ENCODE peak calls at places on chromosomes 13 and 19, in seven cellular contexts. O, Y, C, T, X, A and I are unnamed samples.

GRCh38 chr13:33261426-33262068 is 24.0 kb downstream of the STARD13 start:
- DNase-seq in O (no peak), Y (no peak), C (no peak), T (no peak), X (no peak), A (no peak), I (no peak)

GRCh38 chr13:52393572-52394357 is 12.2 kb downstream of the THSD1 start:
- DNase-seq in O (no peak), Y (no peak), C (no peak), T (no peak), X (no peak), A (no peak), I (no peak)

GRCh38 chr19:9861503-9861902 is 26.4 kb downstream of the PIN1 start:
- DNase-seq in O (no peak), Y (no peak), C (no peak), T (no peak), X (no peak), A (no peak), I (no peak)

GRCh38 chr13:20222553-20222952 is 9.6 kb downstream of the GJB6 start:
- DNase-seq in O (no peak), Y (no peak), C (no peak), T (no peak), X (no peak), A (no peak), I (no peak)

GRCh38 chr19:3670258-3670795 is 29.9 kb downstream of the PIP5K1C start:
- DNase-seq in O (peak), Y (no peak), C (peak), T (no peak), X (peak), A (no peak), I (no peak)

GRCh38 chr19:52739576-52739975 is 4.7 kb upstream of the ZNF611 start:
- DNase-seq in O (no peak), Y (no peak), C (no peak), T (no peak), X (no peak), A (no peak), I (no peak)

GRCh38 chr13:80084086-80084676 is 256.7 kb downstream of the SPRY2 start:
- DNase-seq in O (no peak), Y (no peak), C (peak), T (peak), X (no peak), A (peak), I (no peak)

GRCh38 chr19:54282706-54283105 is 1.8 kb upstream of the LILRB2 start:
- DNase-seq in O (no peak), Y (no peak), C (no peak), T (no peak), X (no peak), A (no peak), I (no peak)

GRCh38 chr13:25069911-25070310 is 26.0 kb upstream of the PABPC3 start:
- DNase-seq in O (no peak), Y (no peak), C (no peak), T (no peak), X (no peak), A (no peak), I (no peak)

GRCh38 chr13:97259787-97260641 is 37.9 kb downstream of the MBNL2 start:
- DNase-seq in O (no peak), Y (no peak), C (no peak), T (peak), X (no peak), A (peak), I (peak)

GRCh38 chr13:25652764-25653163 is 281.0 kb downstream of the ATP8A2 start:
- DNase-seq in O (no peak), Y (no peak), C (no peak), T (peak), X (no peak), A (no peak), I (no peak)

GRCh38 chr13:26679411-26679810 is 81.2 kb downstream of the GPR12 start:
- DNase-seq in O (no peak), Y (no peak), C (peak), T (no peak), X (no peak), A (peak), I (no peak)

GRCh38 chr13:33846306-33847062 is 28.5 kb downstream of the RFC3 start:
- DNase-seq in O (no peak), Y (no peak), C (no peak), T (no peak), X (no peak), A (no peak), I (no peak)

GRCh38 chr13:111480976-111481375 is 160.5 kb downstream of the TEX29 start:
- DNase-seq in O (no peak), Y (no peak), C (no peak), T (no peak), X (no peak), A (no peak), I (no peak)

GRCh38 chr19:37977992-37978391 is 71.0 kb downstream of the SIPA1L3 start:
- DNase-seq in O (no peak), Y (no peak), C (peak), T (peak), X (no peak), A (peak), I (no peak)

GRCh38 chr19:31233288-31233687 is 115.9 kb downstream of the TSHZ3 start:
- DNase-seq in O (no peak), Y (no peak), C (no peak), T (no peak), X (no peak), A (no peak), I (no peak)

GRCh38 chr13:98097749-98098148 is 45.1 kb upstream of the FARP1 start:
- DNase-seq in O (no peak), Y (no peak), C (no peak), T (no peak), X (no peak), A (no peak), I (no peak)

GRCh38 chr19:34712606-34713261 is 21.3 kb upstream of the ZNF181 start:
- DNase-seq in O (no peak), Y (no peak), C (peak), T (peak), X (peak), A (peak), I (peak)

GRCh38 chr19:16657384-16657783 is 2.6 kb downstream of the SMIM7 start:
- DNase-seq in O (no peak), Y (no peak), C (no peak), T (no peak), X (no peak), A (no peak), I (no peak)

GRCh38 chr19:43638214-43638990 is 1.2 kb downstream of the CADM4 start:
- DNase-seq in O (no peak), Y (no peak), C (no peak), T (no peak), X (no peak), A (no peak), I (no peak)

GRCh38 chr13:85879014-85879413 is 79.8 kb upstream of the SLITRK6 start:
- DNase-seq in O (no peak), Y (no peak), C (no peak), T (no peak), X (no peak), A (no peak), I (no peak)

GRCh38 chr19:58009666-58010301 is 7.2 kb upstream of the ZNF606 start:
- DNase-seq in O (peak), Y (peak), C (peak), T (peak), X (peak), A (no peak), I (no peak)

GRCh38 chr19:40585677-40586422 is 9.2 kb downstream of the SHKBP1 start:
- DNase-seq in O (no peak), Y (no peak), C (no peak), T (peak), X (no peak), A (peak), I (no peak)

GRCh38 chr13:84126671-84127171 is 244.4 kb upstream of the SLITRK1 start:
- DNase-seq in O (no peak), Y (no peak), C (no peak), T (no peak), X (no peak), A (no peak), I (no peak)

GRCh38 chr13:105804561-105805190 is 730.8 kb downstream of the EFNB2 start:
- DNase-seq in O (no peak), Y (no peak), C (peak), T (no peak), X (no peak), A (no peak), I (no peak)

GRCh38 chr19:35436477-35437141 is 11.4 kb upstream of the FFAR2 start:
- DNase-seq in O (no peak), Y (no peak), C (no peak), T (peak), X (no peak), A (no peak), I (no peak)

GRCh38 chr13:100040196-100040595 is 48.7 kb upstream of the PCCA start:
- DNase-seq in O (no peak), Y (no peak), C (no peak), T (no peak), X (no peak), A (no peak), I (no peak)

GRCh38 chr19:32945260-32945659 is 26.5 kb downstream of the CEP89 start:
- DNase-seq in O (no peak), Y (no peak), C (no peak), T (no peak), X (no peak), A (no peak), I (no peak)

GRCh38 chr13:24605923-24606372 is 74.3 kb upstream of the ATP12A start:
- DNase-seq in O (no peak), Y (no peak), C (no peak), T (peak), X (no peak), A (peak), I (no peak)

GRCh38 chr13:113433391-113433916 is 19.8 kb downstream of the ADPRHL1 start:
- DNase-seq in O (no peak), Y (no peak), C (no peak), T (no peak), X (no peak), A (no peak), I (no peak)

GRCh38 chr13:111957913-111958450 is 109.0 kb upstream of the SOX1 start:
- DNase-seq in O (no peak), Y (no peak), C (no peak), T (no peak), X (no peak), A (no peak), I (no peak)

GRCh38 chr13:78194904-78195639 is 276.4 kb upstream of the EDNRB start:
- DNase-seq in O (no peak), Y (no peak), C (no peak), T (no peak), X (no peak), A (no peak), I (no peak)

GRCh38 chr19:52734340-52734892 is 428 bp downstream of the ZNF611 start:
- DNase-seq in O (peak), Y (no peak), C (no peak), T (no peak), X (no peak), A (peak), I (peak)

GRCh38 chr13:107665926-107666458 is 549.3 kb downstream of the LIG4 start:
- DNase-seq in O (no peak), Y (no peak), C (no peak), T (no peak), X (no peak), A (no peak), I (no peak)

GRCh38 chr19:41437944-41438574 is 1.7 kb downstream of the DMAC2 start:
- DNase-seq in O (no peak), Y (no peak), C (no peak), T (no peak), X (no peak), A (no peak), I (no peak)

GRCh38 chr13:41459754-41460111 is 2.4 kb downstream of the RGCC start:
- DNase-seq in O (no peak), Y (no peak), C (no peak), T (no peak), X (no peak), A (no peak), I (no peak)

GRCh38 chr19:2123682-2124387 is 27.1 kb downstream of the IZUMO4 start:
- DNase-seq in O (peak), Y (no peak), C (no peak), T (peak), X (no peak), A (peak), I (peak)

GRCh38 chr13:112444416-112445399 is 68.6 kb downstream of the SPACA7 start:
- DNase-seq in O (peak), Y (no peak), C (no peak), T (no peak), X (peak), A (no peak), I (no peak)

GRCh38 chr13:94459116-94459515 is 20.4 kb downstream of the DCT start:
- DNase-seq in O (no peak), Y (no peak), C (no peak), T (no peak), X (no peak), A (no peak), I (no peak)